ENCODE peak calls at places on chromosomes 13 and 19, in four cellular contexts. J is tibial nerve; C is CD4-positive, CD25-positive, alpha-beta regulatory T cell; B is testis. I is an unnamed sample.

GRCh38 chr13:99417821-99418662 is 83.2 kb upstream of the TM9SF2 start:
- DNase-seq in J (no peak), C (no peak), B (peak; percentile 8), I (no peak)

GRCh38 chr13:61187471-61187870 is 228.2 kb downstream of the PCDH20 start:
- DNase-seq in J (no peak), C (no peak), B (no peak), I (no peak)

GRCh38 chr19:55301459-55302331 is 17.9 kb downstream of the BRSK1 start:
- DNase-seq in J (peak; percentile 73), C (peak; percentile 86), B (peak; percentile 92), I (peak; percentile 90)

GRCh38 chr13:39451860-39452301 is 151.1 kb downstream of the LHFPL6 start:
- DNase-seq in J (no peak), C (no peak), B (no peak), I (no peak)

GRCh38 chr13:96229356-96229755 is 139.4 kb downstream of the HS6ST3 start:
- DNase-seq in J (no peak), C (no peak), B (peak; percentile 16), I (no peak)

GRCh38 chr13:41694902-41695301 is 237.6 kb downstream of the RGCC start:
- DNase-seq in J (peak; percentile 27), C (no peak), B (peak; percentile 47), I (no peak)

GRCh38 chr13:52137489-52137888 is 8.6 kb upstream of the NEK5 start:
- DNase-seq in J (no peak), C (no peak), B (no peak), I (no peak)

GRCh38 chr19:50358483-50359431 is 6.7 kb downstream of the NAPSA start:
- DNase-seq in J (no peak), C (peak; percentile 84), B (peak; percentile 69), I (peak; percentile 52)

GRCh38 chr19:18399008-18399407 is 1.6 kb upstream of the LRRC25 start:
- DNase-seq in J (no peak), C (no peak), B (peak; percentile 88), I (no peak)

GRCh38 chr19:35901854-35902661 is at the start of gene HCST:
- DNase-seq in J (no peak), C (peak; percentile 80), B (no peak), I (peak; percentile 75)

GRCh38 chr19:39390460-39390758 is 497 bp downstream of the PAF1 start:
- DNase-seq in J (no peak), C (peak; percentile 84), B (peak; percentile 86), I (peak; percentile 93)

GRCh38 chr13:33797622-33798021 is 20.3 kb upstream of the RFC3 start:
- DNase-seq in J (no peak), C (no peak), B (no peak), I (no peak)

GRCh38 chr19:4390862-4391693 is 9.3 kb downstream of the SH3GL1 start:
- DNase-seq in J (no peak), C (no peak), B (no peak), I (no peak)

GRCh38 chr19:49833594-49833993 is 15.5 kb downstream of the MED25 start:
- DNase-seq in J (no peak), C (no peak), B (no peak), I (no peak)

GRCh38 chr19:44729516-44730033 is 18.9 kb upstream of the BCL3 start:
- DNase-seq in J (no peak), C (no peak), B (no peak), I (no peak)

GRCh38 chr19:1008268-1009042 is 8.2 kb downstream of the GRIN3B start:
- DNase-seq in J (no peak), C (no peak), B (no peak), I (no peak)

GRCh38 chr19:16180611-16181010 is 4.6 kb upstream of the FAM32A start:
- DNase-seq in J (no peak), C (no peak), B (no peak), I (no peak)
- H3K27ac ChIP-seq in J (no peak overlapping the region), C (no peak overlapping the region), B (no peak overlapping the region), I (no peak overlapping the region)

GRCh38 chr19:58059681-58060080 is 599 bp downstream of the ZNF135 start:
- DNase-seq in J (no peak), C (peak; percentile 0), B (peak; percentile 22), I (no peak)

GRCh38 chr19:58056861-58057260 is 2.2 kb upstream of the ZNF135 start:
- DNase-seq in J (no peak), C (no peak), B (no peak), I (no peak)

GRCh38 chr19:58058428-58058827 is 654 bp upstream of the ZNF135 start:
- DNase-seq in J (no peak), C (no peak), B (no peak), I (no peak)

GRCh38 chr19:58060231-58060630 is 1.1 kb downstream of the ZNF135 start:
- DNase-seq in J (no peak), C (no peak), B (peak; percentile 28), I (no peak)

DNA sequence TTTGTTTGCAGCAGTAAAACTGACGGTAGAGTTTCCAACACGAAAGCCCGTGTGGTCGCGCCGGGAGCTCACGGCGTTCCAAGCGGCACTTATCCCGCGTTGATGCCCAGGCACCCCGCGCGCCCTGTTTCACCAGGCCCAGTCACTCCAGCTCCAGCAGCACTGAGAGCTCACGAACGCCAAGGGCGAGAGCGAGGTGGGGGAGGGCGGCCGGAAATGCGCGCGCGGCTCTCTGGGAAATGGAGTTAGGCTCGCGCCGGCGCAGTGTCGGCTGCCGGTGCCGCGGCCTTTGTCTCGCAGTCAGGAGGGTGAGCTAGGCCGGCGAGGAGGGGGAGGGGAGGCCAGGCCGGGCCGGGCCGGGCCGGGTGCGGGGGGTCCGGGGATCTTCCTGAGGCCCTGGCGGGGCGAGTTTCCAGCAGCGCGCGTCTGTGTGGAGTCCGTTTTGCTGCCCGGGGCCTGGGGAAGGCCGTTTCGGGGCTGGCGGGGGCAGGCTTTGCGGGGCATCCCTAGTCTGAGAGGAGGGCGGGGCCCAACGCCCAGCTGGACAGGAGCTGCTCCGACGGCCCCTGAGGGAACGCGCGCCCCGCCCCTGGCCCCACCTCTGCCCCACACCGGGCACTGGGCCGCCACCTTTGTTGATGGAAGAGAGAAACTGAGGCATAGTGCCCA is at the start of gene ZNF135:
- DNase-seq in J (peak; percentile 69), C (peak; percentile 60), B (peak; percentile 90), I (peak; percentile 65)
- H3K27ac ChIP-seq in J (peak within 1 kb of the TSS; percentile 93), C (peak within 1 kb of the TSS; percentile 55), B (peak within 1 kb of the TSS; percentile 71), I (peak within 1 kb of the TSS; percentile 37)

DNA sequence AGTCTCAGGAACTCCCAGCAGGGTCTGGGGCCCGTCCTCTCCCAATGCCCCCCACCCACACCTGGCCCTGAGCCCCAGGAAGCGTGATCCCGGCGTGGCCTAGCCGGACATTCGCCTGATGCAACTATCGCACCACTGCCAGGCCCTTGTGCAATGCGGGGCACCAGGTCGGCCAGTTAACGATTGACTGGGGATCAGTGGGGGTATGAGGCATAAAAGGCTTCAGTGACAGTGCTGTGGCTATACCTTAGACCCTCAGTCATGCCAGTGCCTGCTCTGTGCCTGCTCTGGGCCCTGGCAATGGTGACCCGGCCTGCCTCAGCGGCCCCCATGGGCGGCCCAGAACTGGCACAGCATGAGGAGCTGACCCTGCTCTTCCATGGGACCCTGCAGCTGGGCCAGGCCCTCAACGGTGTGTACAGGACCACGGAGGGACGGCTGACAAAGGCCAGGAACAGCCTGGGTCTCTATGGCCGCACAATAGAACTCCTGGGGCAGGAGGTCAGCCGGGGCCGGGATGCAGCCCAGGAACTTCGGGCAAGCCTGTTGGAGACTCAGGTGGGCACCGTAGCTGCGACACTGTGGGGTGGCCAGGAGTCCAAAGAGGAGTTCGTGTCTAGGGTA is at the start of gene ANGPTL8:
- DNase-seq in J (no peak), C (no peak), B (no peak), I (no peak)
- H3K27ac ChIP-seq in J (no peak within 1 kb of the TSS), C (no peak within 1 kb of the TSS), B (no peak within 1 kb of the TSS), I (no peak within 1 kb of the TSS)

DNA sequence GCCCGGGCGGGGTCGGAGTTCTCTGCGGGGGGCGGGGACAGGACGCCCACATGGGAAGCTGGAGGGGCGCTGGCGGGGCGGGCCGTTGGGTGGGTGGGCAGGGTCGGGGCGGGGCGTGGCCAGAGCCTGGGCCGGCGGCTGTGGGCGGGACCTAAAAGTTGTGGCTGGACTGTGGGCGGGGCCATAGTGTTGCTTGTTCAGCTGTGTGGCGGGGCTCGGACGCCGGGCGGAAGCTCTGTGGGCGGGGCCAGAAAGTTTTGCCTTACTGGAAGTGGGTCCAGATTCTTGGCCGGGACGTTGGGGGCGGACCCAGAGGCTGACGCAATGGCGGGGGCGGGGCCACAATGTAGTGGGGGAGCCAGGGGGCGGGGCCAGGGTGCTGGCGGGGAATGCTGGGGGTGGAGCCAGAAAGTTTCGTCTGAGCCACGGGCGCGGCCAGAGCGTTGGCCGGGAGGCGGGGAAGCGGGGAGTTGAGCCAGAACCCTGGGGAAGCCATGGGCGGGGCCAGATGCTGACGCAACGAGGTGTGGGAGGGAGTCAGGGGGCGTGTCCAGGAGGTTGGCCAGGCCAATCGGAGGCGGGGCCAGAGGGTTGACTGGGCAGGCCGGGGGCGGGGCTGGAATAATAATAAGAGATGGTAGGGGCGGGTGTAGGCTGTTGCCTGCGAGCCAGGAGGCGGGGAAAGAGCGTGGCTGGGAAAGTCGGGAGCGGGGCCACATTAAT is 524 bp downstream of the CCDC9 start:
- DNase-seq in J (peak; percentile 100), C (peak; percentile 99), B (peak; percentile 100), I (peak; percentile 99)
- H3K27ac ChIP-seq in J (peak overlapping the region; percentile 98), C (peak overlapping the region; percentile 94), B (peak overlapping the region; percentile 87), I (peak overlapping the region; percentile 76)

GRCh38 chr13:90168953-90169352 is 1178.5 kb upstream of the MIR17HG start:
- DNase-seq in J (no peak), C (no peak), B (no peak), I (no peak)

GRCh38 chr13:90177519-90177918 is 1170.0 kb upstream of the MIR17HG start:
- DNase-seq in J (no peak), C (no peak), B (no peak), I (no peak)

GRCh38 chr13:90171649-90172048 is 1175.8 kb upstream of the MIR17HG start:
- DNase-seq in J (no peak), C (no peak), B (no peak), I (no peak)
- H3K27ac ChIP-seq in J (no peak overlapping the region), C (no peak overlapping the region), B (no peak overlapping the region), I (no peak overlapping the region)

DNA sequence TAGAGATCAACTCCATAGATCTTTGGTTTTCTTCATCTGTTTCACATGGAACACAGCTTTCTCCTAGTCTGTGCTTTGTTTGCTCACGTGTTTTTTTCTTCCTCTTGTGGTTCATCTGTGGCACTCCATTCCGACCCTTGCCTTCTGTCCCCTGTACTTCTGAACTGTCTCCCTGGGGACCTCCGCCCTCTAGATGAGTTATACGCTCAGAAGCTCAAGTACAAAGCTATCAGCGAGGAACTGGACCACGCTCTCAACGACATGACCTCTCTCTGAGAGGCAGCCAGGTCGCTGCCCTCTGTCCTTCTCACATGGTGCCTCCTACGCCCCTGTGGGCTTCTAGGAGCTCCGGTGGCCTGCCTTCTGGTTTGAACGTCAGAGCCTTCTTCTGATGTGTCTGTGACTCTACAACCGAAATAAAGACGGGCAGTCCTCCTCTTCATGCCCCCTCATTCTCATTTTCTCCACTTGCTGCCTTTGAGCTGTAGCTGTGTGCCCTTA is 16.6 kb upstream of the RAB8A start:
- DNase-seq in J (no peak), C (no peak), B (no peak), I (no peak)
- H3K27ac ChIP-seq in J (peak overlapping the region; percentile 82), C (no peak overlapping the region), B (peak overlapping the region; percentile 35), I (peak overlapping the region; percentile 43)

GRCh38 chr13:49304763-49305695 is 57.3 kb downstream of the CDADC1 start:
- DNase-seq in J (no peak), C (no peak), B (no peak), I (no peak)

GRCh38 chr13:49308977-49309408 is 61.3 kb downstream of the CDADC1 start:
- DNase-seq in J (no peak), C (no peak), B (no peak), I (no peak)

GRCh38 chr13:49308104-49308875 is 60.6 kb downstream of the CDADC1 start:
- DNase-seq in J (peak; percentile 83), C (no peak), B (peak; percentile 91), I (no peak)

GRCh38 chr13:49305824-49306425 is 58.2 kb downstream of the CDADC1 start:
- DNase-seq in J (no peak), C (no peak), B (no peak), I (no peak)

GRCh38 chr13:49307365-49307764 is 59.6 kb downstream of the CDADC1 start:
- DNase-seq in J (no peak), C (no peak), B (peak; percentile 60), I (no peak)
- H3K27ac ChIP-seq in J (peak overlapping the region; percentile 95), C (no peak overlapping the region), B (peak overlapping the region; percentile 69), I (no peak overlapping the region)